ENCODE peak calls at places on chromosomes 1 and 21, in five cellular contexts. Q, R, L, T and I are unnamed samples.

GRCh38 chr1:157110003-157110402 is 10.4 kb upstream of the ETV3L start:
- DNase-seq in R (peak; percentile 38), L (no peak), T (no peak), Q (no peak), I (no peak)

GRCh38 chr1:201366696-201367095 is 10.8 kb downstream of the TNNT2 start:
- DNase-seq in Q (no peak), T (no peak), L (no peak), R (no peak), I (no peak)

GRCh38 chr1:201361652-201362504 is 15.6 kb downstream of the TNNT2 start:
- DNase-seq in R (no peak), T (peak; percentile 47), Q (no peak), L (peak; percentile 88), I (peak; percentile 59)

GRCh38 chr1:191256917-191257316 is 779.3 kb upstream of the BRINP3 start:
- DNase-seq in R (no peak), T (no peak), L (no peak), Q (no peak), I (no peak)

GRCh38 chr1:38433097-38433722 is 386.6 kb upstream of the POU3F1 start:
- DNase-seq in T (no peak), Q (no peak), L (no peak), R (no peak), I (no peak)

GRCh38 chr1:66374561-66375111 is 159.3 kb upstream of the SGIP1 start:
- DNase-seq in R (no peak), L (no peak), Q (no peak), T (no peak), I (peak; percentile 68)

GRCh38 chr1:4868521-4868920 is 214.1 kb downstream of the AJAP1 start:
- DNase-seq in T (no peak), L (no peak), Q (no peak), R (no peak), I (no peak)

GRCh38 chr1:12059722-12060464 is 3.2 kb upstream of the TNFRSF8 start:
- DNase-seq in Q (no peak), R (no peak), T (no peak), L (no peak), I (peak; percentile 20)

GRCh38 chr1:20095564-20096434 is 23.5 kb downstream of the PLA2G2D start:
- DNase-seq in L (no peak), Q (no peak), T (no peak), R (no peak), I (peak; percentile 17)

GRCh38 chr1:55375617-55376258 is 160.6 kb upstream of the USP24 start:
- DNase-seq in Q (no peak), L (peak; percentile 64), R (no peak), T (peak; percentile 42), I (peak; percentile 52)

GRCh38 chr1:100051893-100052292 is 80.8 kb downstream of the SASS6 start:
- DNase-seq in R (no peak), L (no peak), Q (no peak), T (no peak), I (peak; percentile 76)

GRCh38 chr1:119276558-119276957 is 92.0 kb upstream of the HAO2 start:
- DNase-seq in L (no peak), R (no peak), Q (no peak), T (peak; percentile 10), I (peak; percentile 57)

GRCh38 chr1:222109836-222110235 is 367.9 kb upstream of the DUSP10 start:
- DNase-seq in T (no peak), R (no peak), L (no peak), Q (no peak), I (no peak)

GRCh38 chr1:156733989-156734584 is 5.5 kb upstream of the ISG20L2 start:
- DNase-seq in R (no peak), L (no peak), Q (no peak), T (no peak), I (no peak)

GRCh38 chr1:226006686-226007085 is 7.5 kb upstream of the SDE2 start:
- DNase-seq in T (no peak), Q (no peak), R (no peak), L (no peak), I (no peak)

GRCh38 chr1:197951617-197952175 is 34.5 kb downstream of the LHX9 start:
- DNase-seq in T (no peak), L (no peak), R (no peak), Q (no peak), I (no peak)

GRCh38 chr1:197944485-197944884 is 27.3 kb downstream of the LHX9 start:
- DNase-seq in T (no peak), Q (no peak), R (no peak), L (no peak), I (no peak)

GRCh38 chr1:197951089-197951488 is 33.9 kb downstream of the LHX9 start:
- DNase-seq in T (no peak), R (no peak), Q (no peak), L (no peak), I (no peak)

GRCh38 chr1:197954718-197955418 is 37.7 kb downstream of the LHX9 start:
- DNase-seq in T (no peak), Q (no peak), L (no peak), R (no peak), I (no peak)

GRCh38 chr1:197948926-197949899 is 32.0 kb downstream of the LHX9 start:
- DNase-seq in T (no peak), R (no peak), L (no peak), Q (no peak), I (no peak)
- H3K4me3 ChIP-seq in T (no peak overlapping the region), R (no peak overlapping the region), L (no peak overlapping the region), Q (no peak overlapping the region), I (no peak overlapping the region)

GRCh38 chr1:210262897-210263272 is 30.3 kb downstream of the SERTAD4 start:
- DNase-seq in R (peak; percentile 84), L (no peak), Q (peak; percentile 63), T (no peak), I (no peak)

GRCh38 chr1:210264521-210265380 is 32.2 kb downstream of the SERTAD4 start:
- DNase-seq in R (no peak), T (no peak), L (no peak), Q (no peak), I (no peak)

GRCh38 chr1:210262167-210262896 is 29.7 kb downstream of the SERTAD4 start:
- DNase-seq in Q (peak; percentile 63), R (peak; percentile 70), L (no peak), T (no peak), I (no peak)

GRCh38 chr1:210260087-210260486 is 27.5 kb downstream of the SERTAD4 start:
- DNase-seq in T (no peak), Q (no peak), L (no peak), R (no peak), I (no peak)

GRCh38 chr1:210263963-210264362 is 31.4 kb downstream of the SERTAD4 start:
- DNase-seq in R (no peak), T (no peak), L (no peak), Q (no peak), I (no peak)
- TF ChIP-seq CTCF in R (no peak), T (no peak), L (no peak), Q (no peak), I (no peak)

GRCh38 chr1:230276401-230276800 is 149.7 kb downstream of the PGBD5 start:
- DNase-seq in Q (no peak), T (no peak), L (peak; percentile 62), R (peak; percentile 60), I (no peak)
- H3K4me3 ChIP-seq in Q (no peak overlapping the region), T (no peak overlapping the region), L (no peak overlapping the region), R (no peak overlapping the region), I (no peak overlapping the region)

DNA sequence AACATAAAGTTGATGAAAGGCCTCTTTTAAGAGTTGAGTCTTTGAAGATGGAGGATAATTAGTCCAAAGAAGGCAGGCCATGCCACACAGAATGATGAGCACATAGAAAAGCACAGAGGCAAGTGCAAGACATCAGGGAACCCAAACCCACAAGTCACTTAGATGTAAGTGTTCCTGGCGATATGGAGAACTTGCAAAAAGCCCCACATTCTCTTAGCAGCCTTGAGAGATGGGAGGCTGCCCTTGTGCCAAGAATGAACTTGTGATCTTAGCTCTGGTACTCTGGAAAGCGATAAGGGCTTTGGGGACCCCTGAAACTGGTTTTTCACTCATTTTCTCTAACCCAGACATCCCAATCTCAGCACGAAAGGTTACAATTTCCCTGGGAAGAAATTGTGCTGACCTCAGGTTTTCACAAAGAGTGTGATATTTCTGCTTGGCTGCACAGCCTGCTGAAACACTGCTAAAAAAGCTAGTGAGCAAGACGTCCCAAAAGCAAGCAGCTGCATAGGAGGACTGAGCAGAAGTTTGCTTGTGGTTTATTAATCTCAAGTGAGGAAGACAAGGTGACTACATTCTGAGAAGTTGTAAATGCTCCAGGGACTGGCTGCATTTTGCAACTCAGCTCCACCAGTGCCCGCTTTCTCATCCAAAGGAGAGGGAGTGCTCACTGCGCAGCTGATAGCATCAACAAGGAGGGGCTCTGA is 496.9 kb upstream of the CAMK1G start:
- DNase-seq in Q (no peak), L (no peak), R (no peak), T (no peak), I (no peak)
- TF ChIP-seq CTCF in Q (no peak), L (no peak), R (no peak), T (no peak), I (no peak)

GRCh38 chr21:36792505-36792967 is 93.6 kb downstream of the SIM2 start:
- DNase-seq in R (no peak), Q (no peak), L (no peak), T (no peak), I (peak; percentile 95)

GRCh38 chr21:36791695-36792451 is 93.0 kb downstream of the SIM2 start:
- DNase-seq in Q (no peak), R (no peak), L (no peak), T (no peak), I (no peak)

GRCh38 chr21:36791150-36791549 is 92.2 kb downstream of the SIM2 start:
- DNase-seq in R (no peak), L (no peak), T (no peak), Q (no peak), I (no peak)

GRCh38 chr21:36788116-36788515 is 89.2 kb downstream of the SIM2 start:
- DNase-seq in L (no peak), Q (no peak), R (no peak), T (peak; percentile 69), I (peak; percentile 33)

DNA sequence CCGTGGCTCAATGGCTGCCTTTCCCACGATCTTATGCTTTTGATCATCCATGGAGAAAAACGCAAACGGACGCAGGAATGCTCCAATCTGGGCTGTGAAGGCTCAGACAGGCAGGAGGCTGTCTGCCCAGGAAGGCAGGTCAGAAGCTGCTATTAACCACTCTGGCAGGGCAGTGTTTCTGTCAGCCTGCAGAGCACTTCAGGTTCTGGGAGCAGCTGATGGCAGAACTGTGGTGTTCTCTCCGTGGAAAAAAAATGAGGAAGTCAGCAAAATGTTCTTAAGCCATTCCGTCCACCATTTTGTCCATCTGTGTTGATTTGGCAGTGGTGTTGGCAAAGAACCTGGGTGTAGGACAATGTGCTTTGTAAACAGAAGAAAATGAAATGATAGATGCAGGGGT is 91.7 kb downstream of the SIM2 start:
- DNase-seq in Q (no peak), R (no peak), L (no peak), T (no peak), I (no peak)
- H3K4me3 ChIP-seq in Q (no peak overlapping the region), R (no peak overlapping the region), L (no peak overlapping the region), T (no peak overlapping the region), I (no peak overlapping the region)

GRCh38 chr21:44639331-44639655 is 2.1 kb downstream of the KRTAP10-10 start:
- DNase-seq in L (no peak), T (no peak), Q (no peak), R (no peak), I (no peak)
- TF ChIP-seq CTCF in L (no peak), T (no peak), Q (no peak), R (no peak), I (no peak)

GRCh38 chr1:215569987-215570824 is 3.1 kb downstream of the KCTD3 start:
- DNase-seq in Q (no peak), T (no peak), L (no peak), R (no peak), I (no peak)
- H3K4me3 ChIP-seq in Q (no peak overlapping the region), T (no peak overlapping the region), L (no peak overlapping the region), R (no peak overlapping the region), I (peak overlapping the region; percentile 11)